ENCODE peak calls at places on chromosomes 6 and 20, in five cellular contexts. One of them, this sample, is unnamed.

GRCh38 chr20:23636182-23636907 is 1.4 kb downstream of the CST3 start:
- DNase-seq in GM23338: no peak
- DNase-seq in choroid plexus epithelial cell: no peak
- DNase-seq in cardiac fibroblast: no peak
- DNase-seq in MM.1S: no peak
- DNase-seq in this sample: no peak

GRCh38 chr6:139367810-139368321 is 6.6 kb downstream of the CITED2 start:
- DNase-seq in choroid plexus epithelial cell: peak
- DNase-seq in MM.1S: no peak
- DNase-seq in GM23338: peak
- DNase-seq in cardiac fibroblast: peak
- DNase-seq in this sample: no peak

GRCh38 chr6:18823782-18824386 is 436.7 kb downstream of the RNF144B start:
- DNase-seq in choroid plexus epithelial cell: peak
- DNase-seq in cardiac fibroblast: peak
- DNase-seq in MM.1S: peak
- DNase-seq in GM23338: peak
- DNase-seq in this sample: peak

GRCh38 chr6:37048851-37049734 is 43.6 kb downstream of the FGD2 start:
- DNase-seq in choroid plexus epithelial cell: peak
- DNase-seq in cardiac fibroblast: peak
- DNase-seq in GM23338: no peak
- DNase-seq in MM.1S: peak
- DNase-seq in this sample: peak

GRCh38 chr6:160979063-160979708 is 12.4 kb upstream of the MAP3K4 start:
- DNase-seq in MM.1S: no peak
- DNase-seq in cardiac fibroblast: peak
- DNase-seq in choroid plexus epithelial cell: peak
- DNase-seq in GM23338: no peak
- DNase-seq in this sample: no peak

GRCh38 chr6:3788408-3789017 is 37.0 kb upstream of the PXDC1 start:
- DNase-seq in cardiac fibroblast: peak
- DNase-seq in GM23338: no peak
- DNase-seq in MM.1S: no peak
- DNase-seq in choroid plexus epithelial cell: peak
- DNase-seq in this sample: no peak

GRCh38 chr6:130366011-130366963 is at the start of gene TMEM200A:
- DNase-seq in MM.1S: no peak
- DNase-seq in choroid plexus epithelial cell: peak
- DNase-seq in GM23338: peak
- DNase-seq in cardiac fibroblast: peak
- DNase-seq in this sample: no peak

GRCh38 chr6:157597461-157598312 is 216.7 kb downstream of the ZDHHC14 start:
- DNase-seq in MM.1S: peak
- DNase-seq in GM23338: peak
- DNase-seq in cardiac fibroblast: peak
- DNase-seq in choroid plexus epithelial cell: peak
- DNase-seq in this sample: peak

GRCh38 chr20:330233-331149 is 5.1 kb downstream of the SOX12 start:
- DNase-seq in cardiac fibroblast: peak
- DNase-seq in choroid plexus epithelial cell: peak
- DNase-seq in GM23338: peak
- DNase-seq in MM.1S: peak
- DNase-seq in this sample: peak

GRCh38 chr6:48775157-48775556 is 664.2 kb upstream of the PTCHD4 start:
- DNase-seq in GM23338: no peak
- DNase-seq in choroid plexus epithelial cell: peak
- DNase-seq in MM.1S: no peak
- DNase-seq in cardiac fibroblast: peak
- DNase-seq in this sample: no peak

GRCh38 chr6:137637161-137637560 is 143.0 kb upstream of the OLIG3 start:
- DNase-seq in choroid plexus epithelial cell: peak
- DNase-seq in GM23338: no peak
- DNase-seq in cardiac fibroblast: peak
- DNase-seq in MM.1S: peak
- DNase-seq in this sample: peak

GRCh38 chr6:105993769-105994521 is 92.2 kb upstream of the PRDM1 start:
- DNase-seq in choroid plexus epithelial cell: peak
- DNase-seq in GM23338: peak
- DNase-seq in cardiac fibroblast: peak
- DNase-seq in MM.1S: peak
- DNase-seq in this sample: peak

GRCh38 chr6:24126586-24127192 is 674 bp downstream of the NRSN1 start:
- DNase-seq in choroid plexus epithelial cell: peak
- DNase-seq in MM.1S: peak
- DNase-seq in GM23338: peak
- DNase-seq in cardiac fibroblast: peak
- DNase-seq in this sample: peak

GRCh38 chr20:3767434-3768341 is at the start of gene ADISSP:
- DNase-seq in choroid plexus epithelial cell: peak
- DNase-seq in GM23338: peak
- DNase-seq in cardiac fibroblast: peak
- DNase-seq in MM.1S: peak
- DNase-seq in this sample: peak

GRCh38 chr6:157629220-157629619 is 193.8 kb upstream of the SNX9 start:
- DNase-seq in choroid plexus epithelial cell: peak
- DNase-seq in GM23338: peak
- DNase-seq in MM.1S: no peak
- DNase-seq in cardiac fibroblast: peak
- DNase-seq in this sample: no peak

GRCh38 chr6:88013554-88013953 is 34.1 kb upstream of the SPACA1 start:
- DNase-seq in choroid plexus epithelial cell: peak
- DNase-seq in cardiac fibroblast: no peak
- DNase-seq in GM23338: peak
- DNase-seq in MM.1S: no peak
- DNase-seq in this sample: no peak

GRCh38 chr6:90217621-90218496 is 78.8 kb downstream of the BACH2 start:
- DNase-seq in choroid plexus epithelial cell: no peak
- DNase-seq in cardiac fibroblast: no peak
- DNase-seq in MM.1S: no peak
- DNase-seq in GM23338: no peak
- DNase-seq in this sample: no peak

GRCh38 chr20:15576401-15576800 is 996.8 kb downstream of the KIF16B start:
- DNase-seq in MM.1S: no peak
- DNase-seq in GM23338: no peak
- DNase-seq in cardiac fibroblast: no peak
- DNase-seq in choroid plexus epithelial cell: peak
- DNase-seq in this sample: no peak

GRCh38 chr20:53074811-53075314 is 102.7 kb downstream of the TSHZ2 start:
- DNase-seq in GM23338: no peak
- DNase-seq in cardiac fibroblast: peak
- DNase-seq in choroid plexus epithelial cell: no peak
- DNase-seq in MM.1S: no peak
- DNase-seq in this sample: no peak

GRCh38 chr20:36101201-36101600 is 53.3 kb upstream of the EPB41L1 start:
- DNase-seq in MM.1S: peak
- DNase-seq in GM23338: no peak
- DNase-seq in choroid plexus epithelial cell: no peak
- DNase-seq in cardiac fibroblast: no peak
- DNase-seq in this sample: no peak

GRCh38 chr6:161835426-161836029 is 561.7 kb upstream of the AGPAT4 start:
- DNase-seq in GM23338: peak
- DNase-seq in MM.1S: no peak
- DNase-seq in cardiac fibroblast: no peak
- DNase-seq in choroid plexus epithelial cell: peak
- DNase-seq in this sample: no peak

GRCh38 chr6:156359912-156360311 is 417.3 kb upstream of the ARID1B start:
- DNase-seq in MM.1S: no peak
- DNase-seq in choroid plexus epithelial cell: no peak
- DNase-seq in cardiac fibroblast: no peak
- DNase-seq in GM23338: peak
- DNase-seq in this sample: no peak
- TF ChIP-seq CTCF in MM.1S: peak
- TF ChIP-seq CTCF in choroid plexus epithelial cell: no peak
- TF ChIP-seq CTCF in cardiac fibroblast: peak
- TF ChIP-seq CTCF in GM23338: peak
- TF ChIP-seq CTCF in this sample: no peak

GRCh38 chr6:154613137-154613676 is 102.7 kb upstream of the CNKSR3 start:
- DNase-seq in MM.1S: no peak
- DNase-seq in GM23338: no peak
- DNase-seq in cardiac fibroblast: peak
- DNase-seq in choroid plexus epithelial cell: peak
- DNase-seq in this sample: no peak
- H3K4me3 ChIP-seq in MM.1S: no peak
- H3K4me3 ChIP-seq in GM23338: no peak
- H3K4me3 ChIP-seq in cardiac fibroblast: no peak
- H3K4me3 ChIP-seq in choroid plexus epithelial cell: no peak
- H3K4me3 ChIP-seq in this sample: no peak

DNA sequence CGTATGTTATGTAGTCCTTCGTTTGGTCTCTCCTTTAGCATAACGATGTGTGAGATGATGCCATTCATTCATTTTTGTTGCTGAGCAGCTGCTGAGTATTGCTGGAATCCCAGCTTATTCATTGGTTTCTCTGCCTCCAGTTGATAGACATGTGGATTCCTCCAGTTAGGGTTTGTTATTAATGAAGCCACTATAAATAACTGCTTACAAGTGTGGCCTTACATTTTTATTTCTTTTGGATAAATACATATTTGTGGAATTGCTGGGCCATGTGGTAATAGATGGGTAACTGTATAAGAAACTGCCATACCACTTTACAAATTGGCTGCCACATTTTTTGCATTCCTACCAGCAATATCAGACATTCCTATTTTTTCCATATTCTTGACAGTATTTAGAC is 2.6 kb upstream of the HLA-B start:
- DNase-seq in cardiac fibroblast: no peak
- DNase-seq in MM.1S: no peak
- DNase-seq in GM23338: no peak
- DNase-seq in choroid plexus epithelial cell: no peak
- DNase-seq in this sample: no peak
- TF ChIP-seq CTCF in cardiac fibroblast: no peak
- TF ChIP-seq CTCF in MM.1S: no peak
- TF ChIP-seq CTCF in GM23338: no peak
- TF ChIP-seq CTCF in choroid plexus epithelial cell: no peak
- TF ChIP-seq CTCF in this sample: no peak

DNA sequence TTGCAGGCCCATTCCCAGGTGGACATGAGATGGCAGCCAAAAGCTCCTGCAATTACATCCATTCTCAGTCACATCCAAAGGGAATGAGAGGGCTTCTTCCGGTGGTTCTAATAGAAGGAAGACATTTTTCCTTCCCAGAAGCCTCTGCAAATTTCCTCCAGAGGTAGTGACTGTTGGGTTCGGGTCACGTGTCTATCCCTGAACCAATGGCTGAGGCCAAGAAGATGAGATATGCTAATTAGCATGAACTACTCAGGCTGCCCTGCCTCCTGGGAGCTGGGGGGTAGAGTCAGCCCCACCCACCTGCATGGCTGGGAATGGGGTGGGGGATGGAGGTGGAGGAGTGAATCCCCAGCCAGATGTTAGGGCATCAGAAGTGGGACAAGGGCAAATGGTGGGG is 61.3 kb upstream of the IYD start:
- DNase-seq in choroid plexus epithelial cell: no peak
- DNase-seq in cardiac fibroblast: no peak
- DNase-seq in GM23338: no peak
- DNase-seq in MM.1S: no peak
- DNase-seq in this sample: no peak
- H3K4me3 ChIP-seq in choroid plexus epithelial cell: no peak
- H3K4me3 ChIP-seq in cardiac fibroblast: no peak
- H3K4me3 ChIP-seq in GM23338: no peak
- H3K4me3 ChIP-seq in MM.1S: no peak
- H3K4me3 ChIP-seq in this sample: no peak

DNA sequence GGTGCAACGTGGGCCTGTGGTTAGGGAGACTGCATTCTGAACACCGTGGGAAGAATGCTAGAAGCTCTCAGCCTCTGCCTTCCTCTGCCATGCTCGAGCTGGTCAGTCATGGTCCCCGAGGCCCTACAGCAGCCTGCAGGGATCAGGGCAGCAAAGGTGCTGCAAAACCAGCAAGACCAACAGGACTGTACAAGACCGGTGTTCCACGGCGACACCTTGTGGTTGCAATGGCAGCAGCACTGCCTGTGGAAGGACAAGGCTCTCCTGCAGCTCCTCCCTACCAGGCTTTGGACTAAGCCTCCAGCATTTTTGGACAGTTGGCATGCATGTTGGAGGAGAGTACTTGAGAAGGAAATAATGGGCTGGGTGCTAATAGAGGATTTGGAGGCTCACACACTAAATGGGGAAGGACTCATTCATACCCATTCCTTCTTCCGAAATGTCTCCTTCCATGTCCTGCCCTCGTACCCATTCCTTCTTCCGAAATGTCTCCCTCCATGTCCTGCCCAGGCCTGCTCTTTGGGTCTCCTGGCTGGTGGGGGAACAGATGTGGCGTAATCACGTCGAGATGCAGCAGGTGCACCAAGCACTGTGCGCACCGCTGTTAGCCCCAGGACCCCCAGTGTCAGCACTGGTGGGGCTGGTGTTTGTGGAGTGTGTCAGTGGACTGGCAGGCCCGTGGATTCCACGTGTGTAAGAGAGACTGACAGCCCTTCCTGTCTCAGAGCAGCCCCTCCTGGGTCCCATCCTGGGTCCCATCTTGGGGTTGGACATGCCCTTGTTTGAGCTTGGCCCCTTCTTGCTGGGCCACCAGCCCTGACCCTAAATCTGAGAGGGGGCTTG is 18.6 kb upstream of the MYT1 start:
- DNase-seq in choroid plexus epithelial cell: no peak
- DNase-seq in cardiac fibroblast: no peak
- DNase-seq in MM.1S: no peak
- DNase-seq in GM23338: peak
- DNase-seq in this sample: peak
- TF ChIP-seq CTCF in choroid plexus epithelial cell: peak
- TF ChIP-seq CTCF in cardiac fibroblast: peak
- TF ChIP-seq CTCF in MM.1S: peak
- TF ChIP-seq CTCF in GM23338: peak
- TF ChIP-seq CTCF in this sample: peak

GRCh38 chr6:56749632-56750151 is 107.0 kb upstream of the DST start:
- DNase-seq in GM23338: no peak
- DNase-seq in MM.1S: no peak
- DNase-seq in choroid plexus epithelial cell: peak
- DNase-seq in cardiac fibroblast: peak
- DNase-seq in this sample: no peak
- H3K4me3 ChIP-seq in GM23338: no peak
- H3K4me3 ChIP-seq in MM.1S: no peak
- H3K4me3 ChIP-seq in choroid plexus epithelial cell: no peak
- H3K4me3 ChIP-seq in cardiac fibroblast: no peak
- H3K4me3 ChIP-seq in this sample: no peak

GRCh38 chr6:11241793-11242201 is 9.3 kb upstream of the NEDD9 start:
- DNase-seq in choroid plexus epithelial cell: peak
- DNase-seq in GM23338: peak
- DNase-seq in cardiac fibroblast: peak
- DNase-seq in MM.1S: no peak
- DNase-seq in this sample: no peak
- TF ChIP-seq CTCF in choroid plexus epithelial cell: peak
- TF ChIP-seq CTCF in GM23338: peak
- TF ChIP-seq CTCF in cardiac fibroblast: peak
- TF ChIP-seq CTCF in MM.1S: no peak
- TF ChIP-seq CTCF in this sample: no peak

GRCh38 chr20:44746367-44747165 is 901 bp downstream of the KCNK15 start:
- DNase-seq in GM23338: peak
- DNase-seq in choroid plexus epithelial cell: no peak
- DNase-seq in MM.1S: no peak
- DNase-seq in cardiac fibroblast: no peak
- DNase-seq in this sample: no peak
- H3K4me3 ChIP-seq in GM23338: peak
- H3K4me3 ChIP-seq in choroid plexus epithelial cell: peak
- H3K4me3 ChIP-seq in MM.1S: peak
- H3K4me3 ChIP-seq in cardiac fibroblast: peak
- H3K4me3 ChIP-seq in this sample: no peak